ENCODE peak calls at places on chromosome 20, in six cellular contexts. T is upper lobe of right lung, G is cardiac muscle cell, Q is skeletal muscle cell, D is GM12878, R is sigmoid colon. Y is an unnamed sample.
A peak's percentile ranks its signal among the peaks of the same experiment; 100 is the strongest.

GRCh38 chr20:21509597-21510331 is 4.1 kb downstream of the NKX2-2 start:
- DNase-seq in G (no peak), R (no peak), T (no peak), Q (no peak), D (no peak), Y (no peak)

GRCh38 chr20:50341880-50342637 is 151.4 kb downstream of the CEBPB start:
- DNase-seq in Q (no peak), G (no peak), R (no peak), D (no peak), T (no peak), Y (no peak)

GRCh38 chr20:14720251-14720650 is 382.8 kb upstream of the FLRT3 start:
- DNase-seq in R (no peak), D (no peak), Q (no peak), G (no peak), T (no peak), Y (no peak)

GRCh38 chr20:15227102-15227501 is 889.7 kb upstream of the FLRT3 start:
- DNase-seq in D (no peak), R (no peak), G (no peak), Q (no peak), T (no peak), Y (no peak)

GRCh38 chr20:8271727-8272126 is 139.7 kb downstream of the PLCB1 start:
- DNase-seq in T (no peak), R (no peak), Q (no peak), G (no peak), D (no peak), Y (no peak)

GRCh38 chr20:19520261-19520660 is 237.8 kb upstream of the RIN2 start:
- DNase-seq in T (no peak), G (no peak), R (no peak), D (no peak), Q (no peak), Y (no peak)

GRCh38 chr20:3175270-3175669 is 1.9 kb upstream of the LZTS3 start:
- DNase-seq in T (no peak), D (no peak), G (no peak), Q (no peak), R (no peak), Y (no peak)

GRCh38 chr20:2890743-2891142 is 17.5 kb downstream of the PTPRA start:
- DNase-seq in D (no peak), R (no peak), G (no peak), T (no peak), Q (no peak), Y (no peak)

GRCh38 chr20:2805682-2806350 is 5.4 kb upstream of the CPXM1 start:
- DNase-seq in G (no peak), Q (no peak), D (no peak), T (no peak), R (no peak), Y (no peak)

GRCh38 chr20:50224553-50225255 is 34.1 kb downstream of the CEBPB start:
- DNase-seq in Q (peak; percentile 53), D (no peak), T (peak; percentile 88), G (peak; percentile 51), R (peak; percentile 97), Y (no peak)

GRCh38 chr20:41956316-41957050 is 338.3 kb upstream of the CHD6 start:
- DNase-seq in Q (no peak), R (no peak), T (no peak), D (no peak), G (peak; percentile 37), Y (peak; percentile 10)

GRCh38 chr20:44279228-44279627 is 31.8 kb downstream of the FITM2 start:
- DNase-seq in T (no peak), R (no peak), Q (peak; percentile 43), G (no peak), D (no peak), Y (no peak)

GRCh38 chr20:47304287-47304686 is 52.2 kb downstream of the ZMYND8 start:
- DNase-seq in Q (no peak), T (peak; percentile 19), D (no peak), R (peak; percentile 77), G (no peak), Y (no peak)

GRCh38 chr20:20014659-20015058 is 2.5 kb upstream of the NAA20 start:
- DNase-seq in D (no peak), G (no peak), R (no peak), Q (no peak), T (no peak), Y (peak; percentile 8)

GRCh38 chr20:57656821-57657536 is 36.8 kb upstream of the ZBP1 start:
- DNase-seq in Q (no peak), T (peak; percentile 55), D (no peak), G (no peak), R (peak; percentile 60), Y (no peak)

GRCh38 chr20:6231551-6231950 is 108.7 kb upstream of the FERMT1 start:
- DNase-seq in R (no peak), Q (no peak), T (no peak), G (no peak), D (no peak), Y (no peak)

GRCh38 chr20:64084209-64085152 is at the start of gene LKAAEAR1:
- DNase-seq in D (no peak), Q (no peak), T (no peak), R (no peak), G (no peak), Y (no peak)

GRCh38 chr20:63896136-63896890 is 1.4 kb downstream of the DNAJC5 start:
- DNase-seq in Q (no peak), D (no peak), G (peak; percentile 28), R (no peak), T (peak; percentile 81), Y (no peak)

GRCh38 chr20:47727909-47728361 is 57.3 kb downstream of the SULF2 start:
- DNase-seq in R (no peak), Q (no peak), G (no peak), D (no peak), T (peak; percentile 71), Y (no peak)

GRCh38 chr20:6756961-6757595 is 10.4 kb upstream of the BMP2 start:
- DNase-seq in T (no peak), Q (no peak), G (no peak), R (no peak), D (no peak), Y (no peak)

GRCh38 chr20:47691632-47692031 is 93.6 kb downstream of the SULF2 start:
- DNase-seq in D (no peak), G (peak; percentile 34), T (no peak), R (no peak), Q (no peak), Y (no peak)

GRCh38 chr20:34980543-34981213 is 25.0 kb downstream of the MYH7B start:
- DNase-seq in R (no peak), D (no peak), G (no peak), T (no peak), Q (no peak), Y (no peak)

GRCh38 chr20:57030611-57031600 is 235.5 kb downstream of the BMP7 start:
- DNase-seq in T (no peak), G (peak; percentile 18), D (no peak), R (no peak), Q (no peak), Y (no peak)

GRCh38 chr20:9506337-9506821 is 8.0 kb upstream of the LAMP5 start:
- DNase-seq in G (no peak), D (no peak), Q (no peak), R (no peak), T (no peak), Y (no peak)
- H3K4me3 ChIP-seq in G (no peak overlapping the region), D (peak overlapping the region; percentile 39), Q (peak overlapping the region; percentile 9), R (no peak overlapping the region), T (no peak overlapping the region), Y (no peak overlapping the region)

DNA sequence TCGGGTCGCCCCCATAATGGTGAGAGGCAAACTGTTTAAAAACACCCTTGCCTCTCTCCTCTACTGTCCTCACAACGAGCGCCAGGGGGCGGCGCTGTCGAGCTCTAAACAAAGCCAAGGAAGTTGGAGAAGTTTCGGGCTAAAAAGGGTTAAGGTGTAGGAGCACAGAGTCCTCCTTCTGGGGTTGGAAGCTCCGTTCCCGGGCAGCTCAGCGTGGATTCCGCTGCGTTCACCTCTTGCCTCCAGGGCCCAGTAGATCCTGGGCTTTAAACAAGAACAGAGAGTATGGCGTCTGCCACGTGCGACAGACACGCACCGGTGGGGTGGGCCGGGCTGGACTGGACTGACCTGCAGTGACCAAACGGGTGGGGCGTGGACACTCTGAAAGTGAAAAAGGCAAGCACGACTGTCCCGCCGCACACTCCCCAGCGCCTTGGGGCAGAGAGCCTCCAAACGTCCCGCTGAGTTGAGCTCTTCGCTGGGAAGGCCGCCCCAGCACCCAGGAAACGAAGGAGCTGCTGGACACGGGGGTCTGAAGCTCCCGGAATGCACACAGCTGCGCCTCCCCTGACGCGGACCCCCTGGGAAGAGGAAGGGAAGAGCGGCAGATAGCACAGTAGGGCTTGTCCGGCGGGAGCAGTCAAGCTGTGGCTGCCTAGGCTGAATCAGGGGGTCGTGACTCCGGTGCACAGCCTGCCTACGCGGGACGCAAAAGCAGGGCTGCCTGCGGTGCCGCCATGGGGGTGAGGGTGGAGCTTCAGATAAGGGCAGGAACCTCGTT is 1.6 kb upstream of the THBD start:
- DNase-seq in Q (peak; percentile 58), D (no peak), T (peak; percentile 91), G (peak; percentile 87), R (peak; percentile 75), Y (no peak)
- H3K4me3 ChIP-seq in Q (peak overlapping the region; percentile 53), D (no peak overlapping the region), T (peak overlapping the region; percentile 68), G (peak overlapping the region; percentile 28), R (peak overlapping the region; percentile 54), Y (no peak overlapping the region)

DNA sequence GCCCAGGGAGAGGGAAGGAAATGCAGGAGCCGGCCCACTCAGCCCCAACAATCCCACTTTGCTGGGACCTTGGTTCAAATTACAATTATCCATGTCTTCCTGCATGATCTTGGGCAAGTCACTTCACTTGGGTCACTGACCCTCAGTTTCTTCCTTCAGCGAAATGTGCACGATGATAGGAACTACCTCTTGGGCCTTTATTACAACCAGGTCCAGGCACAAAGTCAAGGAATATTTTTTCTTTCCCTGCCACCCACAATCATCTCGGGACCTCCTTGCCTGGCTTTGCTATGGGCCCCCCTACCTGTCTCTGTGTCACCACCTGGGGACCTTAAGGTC is 358 bp upstream of the PLTP start:
- DNase-seq in D (no peak), G (no peak), Q (no peak), R (no peak), T (no peak), Y (no peak)
- H3K4me3 ChIP-seq in D (peak overlapping the region; percentile 77), G (peak overlapping the region; percentile 40), Q (peak overlapping the region; percentile 54), R (peak overlapping the region; percentile 54), T (peak overlapping the region; percentile 58), Y (no peak overlapping the region)

DNA sequence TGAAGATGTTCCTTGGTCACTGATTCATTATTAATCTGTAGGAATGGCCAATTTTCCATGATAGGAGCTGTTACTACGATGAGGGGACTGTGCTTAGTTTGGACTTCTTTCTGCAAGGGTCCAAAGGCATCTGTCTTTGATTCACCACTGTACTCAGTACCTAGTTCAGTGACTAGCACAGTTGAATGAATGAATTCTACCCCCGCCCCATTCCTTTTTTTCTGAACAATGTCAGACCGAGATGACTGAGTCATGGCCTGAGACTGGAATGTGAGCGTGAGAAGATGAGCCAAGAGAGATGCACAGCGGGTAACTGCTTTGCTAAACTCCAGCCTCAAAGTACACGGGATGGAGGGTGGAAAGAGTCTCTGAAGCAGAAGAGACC is 419 bp upstream of the SNHG17 start:
- DNase-seq in R (no peak), D (no peak), Q (peak; percentile 34), T (no peak), G (no peak), Y (no peak)
- H3K4me3 ChIP-seq in R (no peak overlapping the region), D (no peak overlapping the region), Q (no peak overlapping the region), T (no peak overlapping the region), G (no peak overlapping the region), Y (peak overlapping the region; percentile 80)